ENCODE peak calls at places on chromosome 21, in six cellular contexts. N is activated gamma-delta T cell treated with anti-CD3 and anti-CD28 coated beads, Interleukin-2, amount 50 U/mL, for 16 hours; A is SJSA1; B is activated CD4-positive, alpha-beta T cell treated with anti-CD3 and anti-CD28 coated beads for 24 hours; Y is CD4-positive, alpha-beta T cell; O is stimulated activated CD4-positive, alpha-beta T cell treated with anti-CD3 and anti-CD28 coated beads, Interleukin-1b, Interleukin-23, amount 100 ng/mL, for 1 hour. S is an unnamed sample.

GRCh38 chr21:32520885-32521735 is 64.2 kb downstream of the TCP10L start:
- DNase-seq in N (no peak), A (peak; percentile 91), B (no peak), Y (no peak), O (no peak), S (no peak)

GRCh38 chr21:44751186-44751798 is 39.9 kb upstream of the TSPEAR start:
- DNase-seq in N (no peak), A (no peak), B (no peak), Y (no peak), O (no peak), S (no peak)

GRCh38 chr21:34276711-34277425 is 86.9 kb upstream of the KCNE2 start:
- DNase-seq in N (no peak), A (no peak), B (peak; percentile 6), Y (no peak), O (no peak), S (peak; percentile 15)

GRCh38 chr21:43768868-43769167 is 7.3 kb downstream of the CSTB start:
- DNase-seq in N (no peak), A (no peak), B (no peak), Y (no peak), O (no peak), S (no peak)

GRCh38 chr21:34882719-34883131 is 166.4 kb downstream of the RUNX1 start:
- DNase-seq in N (no peak), A (no peak), B (no peak), Y (no peak), O (no peak), S (peak; percentile 32)

GRCh38 chr21:46046471-46046870 is 51.4 kb upstream of the COL6A2 start:
- DNase-seq in N (no peak), A (peak; percentile 30), B (no peak), Y (no peak), O (no peak), S (no peak)

GRCh38 chr21:27475363-27475955 is 508.6 kb upstream of the ADAMTS5 start:
- DNase-seq in N (no peak), A (no peak), B (no peak), Y (no peak), O (no peak), S (no peak)

GRCh38 chr21:46294647-46295176 is 8.6 kb downstream of the YBEY start:
- DNase-seq in N (no peak), A (peak; percentile 65), B (no peak), Y (no peak), O (no peak), S (no peak)

GRCh38 chr21:43290529-43291346 is 121.9 kb downstream of the CRYAA start:
- DNase-seq in N (no peak), A (no peak), B (no peak), Y (no peak), O (no peak), S (no peak)

GRCh38 chr21:46006547-46007497 is 25.3 kb downstream of the COL6A1 start:
- DNase-seq in N (no peak), A (no peak), B (no peak), Y (no peak), O (no peak), S (no peak)

GRCh38 chr21:43369124-43369523 is 57.8 kb downstream of the SIK1 start:
- DNase-seq in N (no peak), A (no peak), B (no peak), Y (no peak), O (no peak), S (no peak)

GRCh38 chr21:43333301-43334062 is 93.4 kb downstream of the SIK1 start:
- DNase-seq in N (no peak), A (peak; percentile 95), B (no peak), Y (no peak), O (no peak), S (no peak)

GRCh38 chr21:29335720-29336119 is 37.0 kb downstream of the BACH1 start:
- DNase-seq in N (no peak), A (no peak), B (no peak), Y (no peak), O (no peak), S (no peak)

S was measured in stimulated activated effector memory CD8-positive, alpha-beta T cell treated with anti-CD3 and anti-CD28 coated beads, Interleukin-12 subunit alpha, Interleukin-12 subunit beta, amount 100 ng/mL, for 72 hours.